ENCODE peak calls at places on chromosome 10, in six cellular contexts. One of them, this sample, is unnamed.

GRCh38 chr10:132002004-132002403 is 20.3 kb upstream of the BNIP3 start:
- DNase-seq in AG09309: no peak
- DNase-seq in dorsolateral prefrontal cortex: no peak
- DNase-seq in mucosa of descending colon: no peak
- DNase-seq in osteocyte: no peak
- DNase-seq in HTR-8/SVneo: no peak
- DNase-seq in this sample: no peak

GRCh38 chr10:90887555-90887954 is 15.8 kb downstream of the RPP30 start:
- DNase-seq in mucosa of descending colon: peak
- DNase-seq in HTR-8/SVneo: no peak
- DNase-seq in AG09309: no peak
- DNase-seq in osteocyte: no peak
- DNase-seq in dorsolateral prefrontal cortex: no peak
- DNase-seq in this sample: no peak

GRCh38 chr10:101089520-101090299 is 27.9 kb downstream of the KAZALD1 start:
- DNase-seq in HTR-8/SVneo: no peak
- DNase-seq in dorsolateral prefrontal cortex: no peak
- DNase-seq in mucosa of descending colon: no peak
- DNase-seq in AG09309: no peak
- DNase-seq in osteocyte: no peak
- DNase-seq in this sample: no peak

GRCh38 chr10:10798543-10799192 is 219.0 kb upstream of the CELF2 start:
- DNase-seq in osteocyte: no peak
- DNase-seq in AG09309: no peak
- DNase-seq in dorsolateral prefrontal cortex: no peak
- DNase-seq in HTR-8/SVneo: no peak
- DNase-seq in mucosa of descending colon: no peak
- DNase-seq in this sample: no peak

GRCh38 chr10:66180651-66181318 is 745.1 kb upstream of the LRRTM3 start:
- DNase-seq in osteocyte: no peak
- DNase-seq in dorsolateral prefrontal cortex: no peak
- DNase-seq in mucosa of descending colon: no peak
- DNase-seq in AG09309: peak
- DNase-seq in HTR-8/SVneo: peak
- DNase-seq in this sample: peak

GRCh38 chr10:77909755-77910375 is 16.7 kb downstream of the DLG5 start:
- DNase-seq in AG09309: peak
- DNase-seq in osteocyte: no peak
- DNase-seq in mucosa of descending colon: peak
- DNase-seq in HTR-8/SVneo: no peak
- DNase-seq in dorsolateral prefrontal cortex: no peak
- DNase-seq in this sample: peak

GRCh38 chr10:22258471-22258870 is 40.7 kb upstream of the EBLN1 start:
- DNase-seq in AG09309: no peak
- DNase-seq in dorsolateral prefrontal cortex: peak
- DNase-seq in mucosa of descending colon: no peak
- DNase-seq in osteocyte: no peak
- DNase-seq in HTR-8/SVneo: no peak
- DNase-seq in this sample: no peak

GRCh38 chr10:132632091-132632561 is 94.5 kb downstream of the INPP5A start:
- DNase-seq in HTR-8/SVneo: no peak
- DNase-seq in mucosa of descending colon: peak
- DNase-seq in AG09309: no peak
- DNase-seq in dorsolateral prefrontal cortex: peak
- DNase-seq in osteocyte: no peak
- DNase-seq in this sample: no peak

GRCh38 chr10:101075775-101076174 is 14.0 kb downstream of the KAZALD1 start:
- DNase-seq in osteocyte: no peak
- DNase-seq in dorsolateral prefrontal cortex: no peak
- DNase-seq in HTR-8/SVneo: no peak
- DNase-seq in mucosa of descending colon: no peak
- DNase-seq in AG09309: no peak
- DNase-seq in this sample: no peak

GRCh38 chr10:34124522-34125035 is 690.5 kb downstream of the PARD3 start:
- DNase-seq in dorsolateral prefrontal cortex: no peak
- DNase-seq in AG09309: no peak
- DNase-seq in osteocyte: no peak
- DNase-seq in HTR-8/SVneo: peak
- DNase-seq in mucosa of descending colon: no peak
- DNase-seq in this sample: no peak

GRCh38 chr10:129958686-129959543 is 5.2 kb downstream of the EBF3 start:
- DNase-seq in mucosa of descending colon: no peak
- DNase-seq in AG09309: no peak
- DNase-seq in HTR-8/SVneo: no peak
- DNase-seq in osteocyte: peak
- DNase-seq in dorsolateral prefrontal cortex: peak
- DNase-seq in this sample: peak

GRCh38 chr10:91185239-91185875 is 35.1 kb upstream of the PCGF5 start:
- DNase-seq in dorsolateral prefrontal cortex: no peak
- DNase-seq in mucosa of descending colon: no peak
- DNase-seq in HTR-8/SVneo: peak
- DNase-seq in osteocyte: no peak
- DNase-seq in AG09309: no peak
- DNase-seq in this sample: no peak

GRCh38 chr10:114852197-114852596 is 30.6 kb downstream of the FHIP2A start:
- DNase-seq in mucosa of descending colon: no peak
- DNase-seq in osteocyte: no peak
- DNase-seq in HTR-8/SVneo: no peak
- DNase-seq in AG09309: no peak
- DNase-seq in dorsolateral prefrontal cortex: no peak
- DNase-seq in this sample: no peak

GRCh38 chr10:53223846-53224245 is 451.3 kb upstream of the MBL2 start:
- DNase-seq in AG09309: no peak
- DNase-seq in mucosa of descending colon: no peak
- DNase-seq in dorsolateral prefrontal cortex: no peak
- DNase-seq in HTR-8/SVneo: no peak
- DNase-seq in osteocyte: no peak
- DNase-seq in this sample: no peak

GRCh38 chr10:88553116-88553752 is 29.9 kb downstream of the RNLS start:
- DNase-seq in osteocyte: no peak
- DNase-seq in mucosa of descending colon: peak
- DNase-seq in dorsolateral prefrontal cortex: no peak
- DNase-seq in HTR-8/SVneo: peak
- DNase-seq in AG09309: peak
- DNase-seq in this sample: peak

GRCh38 chr10:86755740-86756510 is 494 bp upstream of the BMPR1A start:
- DNase-seq in HTR-8/SVneo: peak
- DNase-seq in mucosa of descending colon: peak
- DNase-seq in dorsolateral prefrontal cortex: peak
- DNase-seq in osteocyte: peak
- DNase-seq in AG09309: peak
- DNase-seq in this sample: peak

GRCh38 chr10:454860-455259 is 234.6 kb downstream of the DIP2C start:
- DNase-seq in AG09309: peak
- DNase-seq in dorsolateral prefrontal cortex: no peak
- DNase-seq in osteocyte: no peak
- DNase-seq in HTR-8/SVneo: peak
- DNase-seq in mucosa of descending colon: no peak
- DNase-seq in this sample: no peak

GRCh38 chr10:128631801-128632241 is 505.6 kb upstream of the MKI67 start:
- DNase-seq in dorsolateral prefrontal cortex: no peak
- DNase-seq in HTR-8/SVneo: no peak
- DNase-seq in AG09309: no peak
- DNase-seq in osteocyte: no peak
- DNase-seq in mucosa of descending colon: no peak
- DNase-seq in this sample: no peak

GRCh38 chr10:30788307-30788706 is 158.8 kb upstream of the LYZL2 start:
- DNase-seq in mucosa of descending colon: no peak
- DNase-seq in osteocyte: no peak
- DNase-seq in HTR-8/SVneo: no peak
- DNase-seq in AG09309: no peak
- DNase-seq in dorsolateral prefrontal cortex: no peak
- DNase-seq in this sample: no peak

GRCh38 chr10:95346715-95347401 is 56.1 kb upstream of the PDLIM1 start:
- DNase-seq in HTR-8/SVneo: no peak
- DNase-seq in dorsolateral prefrontal cortex: no peak
- DNase-seq in AG09309: no peak
- DNase-seq in mucosa of descending colon: no peak
- DNase-seq in osteocyte: no peak
- DNase-seq in this sample: no peak

GRCh38 chr10:15585303-15585715 is 134.4 kb downstream of the ITGA8 start:
- DNase-seq in mucosa of descending colon: peak
- DNase-seq in osteocyte: peak
- DNase-seq in AG09309: no peak
- DNase-seq in HTR-8/SVneo: peak
- DNase-seq in dorsolateral prefrontal cortex: no peak
- DNase-seq in this sample: peak

GRCh38 chr10:13773496-13774170 is 186.9 kb downstream of the PRPF18 start:
- DNase-seq in mucosa of descending colon: no peak
- DNase-seq in AG09309: no peak
- DNase-seq in dorsolateral prefrontal cortex: no peak
- DNase-seq in HTR-8/SVneo: no peak
- DNase-seq in osteocyte: no peak
- DNase-seq in this sample: no peak

GRCh38 chr10:66167816-66168215 is 758.0 kb upstream of the LRRTM3 start:
- DNase-seq in HTR-8/SVneo: peak
- DNase-seq in osteocyte: no peak
- DNase-seq in mucosa of descending colon: no peak
- DNase-seq in dorsolateral prefrontal cortex: no peak
- DNase-seq in AG09309: no peak
- DNase-seq in this sample: no peak

GRCh38 chr10:79007843-79008319 is 60.9 kb upstream of the ZMIZ1 start:
- DNase-seq in dorsolateral prefrontal cortex: no peak
- DNase-seq in AG09309: no peak
- DNase-seq in HTR-8/SVneo: no peak
- DNase-seq in osteocyte: no peak
- DNase-seq in mucosa of descending colon: no peak
- DNase-seq in this sample: no peak

GRCh38 chr10:95125582-95125981 is 56.3 kb upstream of the CYP2C8 start:
- DNase-seq in AG09309: no peak
- DNase-seq in mucosa of descending colon: no peak
- DNase-seq in dorsolateral prefrontal cortex: no peak
- DNase-seq in HTR-8/SVneo: no peak
- DNase-seq in osteocyte: no peak
- DNase-seq in this sample: no peak

GRCh38 chr10:132882069-132882468 is 60.3 kb downstream of the CFAP46 start:
- DNase-seq in HTR-8/SVneo: no peak
- DNase-seq in mucosa of descending colon: no peak
- DNase-seq in dorsolateral prefrontal cortex: no peak
- DNase-seq in AG09309: no peak
- DNase-seq in osteocyte: no peak
- DNase-seq in this sample: no peak

GRCh38 chr10:104323721-104324686 is 14.3 kb downstream of the ITPRIP start:
- DNase-seq in HTR-8/SVneo: no peak
- DNase-seq in AG09309: no peak
- DNase-seq in osteocyte: no peak
- DNase-seq in mucosa of descending colon: no peak
- DNase-seq in dorsolateral prefrontal cortex: no peak
- DNase-seq in this sample: no peak

GRCh38 chr10:61475449-61475873 is 22.3 kb upstream of the TMEM26 start:
- DNase-seq in mucosa of descending colon: no peak
- DNase-seq in HTR-8/SVneo: peak
- DNase-seq in dorsolateral prefrontal cortex: no peak
- DNase-seq in AG09309: peak
- DNase-seq in osteocyte: no peak
- DNase-seq in this sample: no peak

GRCh38 chr10:131063311-131063710 is 248.2 kb downstream of the TCERG1L start:
- DNase-seq in mucosa of descending colon: no peak
- DNase-seq in HTR-8/SVneo: no peak
- DNase-seq in dorsolateral prefrontal cortex: no peak
- DNase-seq in AG09309: no peak
- DNase-seq in osteocyte: no peak
- DNase-seq in this sample: no peak

GRCh38 chr10:48410503-48410902 is 104.0 kb downstream of the MAPK8 start:
- DNase-seq in osteocyte: no peak
- DNase-seq in HTR-8/SVneo: no peak
- DNase-seq in dorsolateral prefrontal cortex: no peak
- DNase-seq in mucosa of descending colon: no peak
- DNase-seq in AG09309: no peak
- DNase-seq in this sample: no peak

GRCh38 chr10:78300526-78300925 is 266.9 kb downstream of the RPS24 start:
- DNase-seq in dorsolateral prefrontal cortex: no peak
- DNase-seq in osteocyte: no peak
- DNase-seq in mucosa of descending colon: no peak
- DNase-seq in HTR-8/SVneo: no peak
- DNase-seq in AG09309: no peak
- DNase-seq in this sample: no peak

GRCh38 chr10:10293431-10293830 is 724.2 kb upstream of the CELF2 start:
- DNase-seq in dorsolateral prefrontal cortex: no peak
- DNase-seq in mucosa of descending colon: no peak
- DNase-seq in HTR-8/SVneo: no peak
- DNase-seq in osteocyte: no peak
- DNase-seq in AG09309: no peak
- DNase-seq in this sample: no peak

GRCh38 chr10:35448687-35449662 is 112.7 kb downstream of the CCNY start:
- DNase-seq in osteocyte: no peak
- DNase-seq in mucosa of descending colon: no peak
- DNase-seq in dorsolateral prefrontal cortex: no peak
- DNase-seq in AG09309: no peak
- DNase-seq in HTR-8/SVneo: no peak
- DNase-seq in this sample: no peak

GRCh38 chr10:37489658-37490003 is 364.2 kb downstream of the ANKRD30A start:
- DNase-seq in osteocyte: no peak
- DNase-seq in AG09309: no peak
- DNase-seq in dorsolateral prefrontal cortex: no peak
- DNase-seq in HTR-8/SVneo: no peak
- DNase-seq in mucosa of descending colon: no peak
- DNase-seq in this sample: no peak

GRCh38 chr10:99708428-99709010 is 23.4 kb downstream of the COX15 start:
- DNase-seq in mucosa of descending colon: no peak
- DNase-seq in dorsolateral prefrontal cortex: no peak
- DNase-seq in AG09309: peak
- DNase-seq in HTR-8/SVneo: no peak
- DNase-seq in osteocyte: no peak
- DNase-seq in this sample: no peak

GRCh38 chr10:122878799-122879338 is 512 bp downstream of the FAM24B start:
- DNase-seq in AG09309: no peak
- DNase-seq in osteocyte: no peak
- DNase-seq in HTR-8/SVneo: no peak
- DNase-seq in mucosa of descending colon: no peak
- DNase-seq in dorsolateral prefrontal cortex: no peak
- DNase-seq in this sample: no peak

GRCh38 chr10:48506147-48506917 is 98.5 kb downstream of the ARHGAP22 start:
- DNase-seq in dorsolateral prefrontal cortex: no peak
- DNase-seq in HTR-8/SVneo: peak
- DNase-seq in mucosa of descending colon: no peak
- DNase-seq in AG09309: no peak
- DNase-seq in osteocyte: peak
- DNase-seq in this sample: no peak

GRCh38 chr10:1737222-1738061 is at the start of gene ADARB2:
- DNase-seq in mucosa of descending colon: no peak
- DNase-seq in AG09309: no peak
- DNase-seq in osteocyte: peak
- DNase-seq in dorsolateral prefrontal cortex: peak
- DNase-seq in HTR-8/SVneo: no peak
- DNase-seq in this sample: peak